ENCODE peak calls at places on chromosomes 2 and 18, in nine cellular contexts. Q is A673; P is Peyer's patch; Z is naive thymus-derived CD4-positive, alpha-beta T cell; V is vagina; Y is upper lobe of left lung; B is IMR-90; L is kidney epithelial cell; I is fibroblast of lung. H is an unnamed sample. For H3K27me3, the result is how much of the 10 kb centered on the place peaks cover.

GRCh38 chr2:205885492-205886099 is 200.4 kb downstream of the INO80D start:
- DNase-seq in B (peak), I (peak), P (peak), L (no peak), Y (peak), Z (peak), V (no peak), Q (peak), H (peak)

GRCh38 chr2:238997684-238998083 is 149.8 kb downstream of the TWIST2 start:
- DNase-seq in Z (no peak), P (no peak), Y (no peak), B (no peak), V (peak), I (no peak), L (no peak), Q (no peak), H (no peak)

GRCh38 chr2:88398122-88398655 is 54.3 kb downstream of the FOXI3 start:
- DNase-seq in V (no peak), P (no peak), Q (no peak), Y (no peak), Z (no peak), I (no peak), L (no peak), B (no peak), H (no peak)

GRCh38 chr2:28390857-28391563 is 1.6 kb upstream of the FOSL2 start:
- DNase-seq in Z (no peak), L (no peak), V (no peak), B (no peak), P (peak), Q (no peak), Y (peak), I (peak), H (peak)

GRCh38 chr2:234257859-234258561 is 207.5 kb downstream of the SPP2 start:
- DNase-seq in Y (no peak), V (no peak), I (peak), B (peak), L (peak), P (no peak), Z (no peak), Q (peak), H (peak)

GRCh38 chr2:156182132-156182531 is 150.4 kb downstream of the NR4A2 start:
- DNase-seq in P (no peak), V (no peak), Q (no peak), L (peak), Z (no peak), B (no peak), Y (no peak), I (no peak), H (no peak)

GRCh38 chr2:230784840-230785239 is 72.2 kb downstream of the CAB39 start:
- DNase-seq in V (no peak), Y (no peak), P (no peak), I (peak), L (no peak), B (no peak), Q (no peak), Z (no peak), H (no peak)

GRCh38 chr2:57890462-57890861 is 156.1 kb upstream of the VRK2 start:
- DNase-seq in I (peak), Q (no peak), L (no peak), P (no peak), V (no peak), Y (no peak), Z (no peak), B (peak), H (no peak)

GRCh38 chr2:191910518-191910917 is 63.6 kb upstream of the CAVIN2 start:
- DNase-seq in B (peak), P (no peak), Y (no peak), I (peak), Z (no peak), L (peak), V (no peak), Q (peak), H (no peak)

GRCh38 chr2:74584088-74584645 is 29.6 kb downstream of the DOK1 start:
- DNase-seq in Y (no peak), I (peak), P (no peak), V (no peak), B (peak), Z (no peak), Q (no peak), L (no peak), H (no peak)

GRCh38 chr18:48402953-48403352 is 6.2 kb downstream of the ZBTB7C start:
- DNase-seq in Z (no peak), Y (no peak), P (no peak), V (no peak), B (no peak), Q (no peak), I (peak), L (peak), H (no peak)

GRCh38 chr2:238700122-238700457 is 147.8 kb upstream of the TWIST2 start:
- DNase-seq in V (peak), B (peak), Z (no peak), Q (no peak), P (no peak), Y (no peak), L (no peak), I (peak), H (peak)

GRCh38 chr18:11899063-11899462 is 9.1 kb downstream of the MPPE1 start:
- DNase-seq in L (no peak), I (no peak), Z (no peak), P (no peak), Q (no peak), V (no peak), Y (no peak), B (no peak), H (no peak)

GRCh38 chr2:58070765-58071164 is 24.2 kb downstream of the VRK2 start:
- DNase-seq in I (no peak), Y (no peak), B (no peak), L (no peak), V (no peak), Z (no peak), P (no peak), Q (no peak), H (no peak)

GRCh38 chr2:203808041-203808750 is 59.4 kb upstream of the CTLA4 start:
- DNase-seq in Q (peak), B (peak), V (no peak), L (peak), I (peak), P (no peak), Z (no peak), Y (no peak), H (no peak)

GRCh38 chr2:150705357-150705756 is 217.9 kb upstream of the RND3 start:
- DNase-seq in Z (no peak), Q (no peak), L (no peak), I (peak), V (no peak), B (no peak), P (no peak), Y (no peak), H (no peak)

GRCh38 chr2:152907046-152907445 is 188.6 kb downstream of the ARL6IP6 start:
- DNase-seq in Q (no peak), Z (no peak), V (no peak), Y (no peak), B (no peak), L (no peak), I (no peak), P (no peak), H (no peak)

GRCh38 chr2:217711236-217711635 is 291.6 kb downstream of the TNS1 start:
- DNase-seq in I (peak), P (no peak), Z (no peak), Y (no peak), V (peak), L (peak), Q (no peak), B (peak), H (no peak)

GRCh38 chr18:36660311-36660710 is 168.5 kb downstream of the TPGS2 start:
- DNase-seq in P (no peak), Y (no peak), B (no peak), Z (no peak), I (no peak), L (no peak), V (no peak), Q (no peak), H (no peak)

DNA sequence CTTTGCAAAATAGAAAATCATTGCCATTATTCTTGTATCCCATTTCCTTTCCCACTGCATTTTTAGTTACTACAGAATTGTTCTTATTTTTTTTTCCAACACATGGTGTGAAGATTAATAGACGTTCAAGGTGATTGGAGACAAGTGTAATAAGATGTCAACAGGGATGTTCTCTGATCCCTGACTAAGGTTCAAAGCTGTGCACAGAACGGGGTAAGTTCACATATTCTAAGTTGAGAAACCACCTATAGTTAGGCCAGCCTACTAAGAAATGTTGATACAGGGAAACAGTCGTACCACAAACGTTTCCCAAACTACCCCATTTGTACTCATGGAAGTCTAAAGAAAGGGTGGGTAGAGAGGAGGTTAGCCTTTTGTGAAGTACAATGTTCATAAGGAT is 6.4 kb upstream of the TMEM17 start:
- DNase-seq in Z (no peak), Q (no peak), V (no peak), B (no peak), Y (no peak), P (no peak), L (no peak), I (no peak), H (no peak)
- H3K27me3 ChIP-seq in Z (under half), Q (under half), V (under half), B (under half), Y (under half), P (under half), L (under half), I (under half), H (under half)

GRCh38 chr2:118851650-118852049 is 4.2 kb upstream of the EN1 start:
- DNase-seq in Z (no peak), V (no peak), I (no peak), L (no peak), P (no peak), Y (no peak), B (no peak), Q (no peak), H (no peak)
- H3K27me3 ChIP-seq in Z (under half), V (under half), I (half or more), L (half or more), P (half or more), Y (under half), B (half or more), Q (half or more), H (under half)

GRCh38 chr2:84550916-84551315 is 34.6 kb downstream of the DNAH6 start:
- DNase-seq in Q (no peak), Z (no peak), B (no peak), I (no peak), L (no peak), P (no peak), V (no peak), Y (no peak), H (no peak)
- H3K27me3 ChIP-seq in Q (under half), Z (under half), B (under half), I (under half), L (under half), P (under half), V (under half), Y (under half), H (under half)

GRCh38 chr18:57444301-57444759 is 9.2 kb downstream of the ONECUT2 start:
- DNase-seq in Z (no peak), I (no peak), Q (no peak), L (no peak), P (no peak), V (no peak), Y (no peak), B (no peak), H (peak)

GRCh38 chr18:57441395-57441794 is 6.2 kb downstream of the ONECUT2 start:
- DNase-seq in Q (no peak), B (peak), P (no peak), Y (peak), Z (no peak), I (peak), V (no peak), L (no peak), H (peak)

GRCh38 chr18:57443247-57443646 is 8.1 kb downstream of the ONECUT2 start:
- DNase-seq in B (no peak), Y (no peak), V (no peak), I (no peak), Z (no peak), Q (no peak), P (no peak), L (no peak), H (no peak)

GRCh38 chr18:57445488-57446319 is 10.5 kb downstream of the ONECUT2 start:
- DNase-seq in Z (no peak), P (no peak), I (no peak), B (no peak), Y (no peak), Q (no peak), V (no peak), L (no peak), H (peak)

GRCh38 chr18:57443716-57444115 is 8.5 kb downstream of the ONECUT2 start:
- DNase-seq in Q (no peak), V (no peak), P (no peak), Z (no peak), Y (no peak), B (no peak), L (no peak), I (no peak), H (no peak)
- H3K27me3 ChIP-seq in Q (half or more), V (under half), P (under half), Z (under half), Y (under half), B (half or more), L (half or more), I (under half), H (under half)

GRCh38 chr2:118845843-118846666 is 1.4 kb downstream of the EN1 start:
- DNase-seq in I (no peak), Y (peak), B (no peak), Q (no peak), V (no peak), P (no peak), Z (no peak), L (no peak), H (no peak)
- H3K27me3 ChIP-seq in I (half or more), Y (under half), B (half or more), Q (half or more), V (under half), P (half or more), Z (under half), L (half or more), H (under half)

DNA sequence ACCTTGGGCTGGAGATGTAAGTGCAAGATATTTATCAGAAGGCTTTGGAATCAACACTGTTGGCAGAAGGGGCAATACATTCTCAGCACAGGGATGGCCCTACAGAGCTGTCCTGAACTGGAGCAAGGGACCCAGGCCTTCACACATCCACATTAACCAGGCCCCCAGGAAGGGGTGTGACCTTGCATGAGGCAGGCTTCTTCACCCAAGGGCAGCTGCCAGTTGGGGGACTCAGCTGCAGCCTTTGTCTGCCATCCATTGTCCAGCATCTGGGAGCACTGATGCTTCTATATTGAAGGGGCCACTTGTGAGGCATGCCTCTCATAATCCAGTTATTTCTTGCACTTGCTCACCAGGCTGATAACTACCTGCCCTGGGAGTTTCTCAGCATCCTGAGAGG is 38.3 kb downstream of the EDAR start:
- DNase-seq in P (no peak), I (no peak), V (no peak), L (no peak), Z (no peak), Y (no peak), B (no peak), Q (no peak), H (no peak)
- H3K27me3 ChIP-seq in P (under half), I (under half), V (under half), L (under half), Z (under half), Y (under half), B (under half), Q (under half), H (under half)